ENCODE peak calls at places on chromosomes 13 and 19, in eight cellular contexts. J is cardiac fibroblast; U is posterior cingulate gyrus; M is iris pigment epithelial cell; O is GM19239; T is naive thymus-derived CD4-positive, alpha-beta T cell; V is HT1080; B is NCI-H1436. Z is an unnamed sample.

GRCh38 chr19:4329858-4330257 is 8.8 kb downstream of the STAP2 start:
- DNase-seq in V (no peak), U (no peak), M (no peak), O (no peak), B (no peak), J (no peak), T (no peak), Z (no peak)

GRCh38 chr13:111183959-111184684 is 69.0 kb downstream of the ARHGEF7 start:
- DNase-seq in V (no peak), B (no peak), J (no peak), T (no peak), M (peak; percentile 27), U (no peak), O (no peak), Z (no peak)

GRCh38 chr19:7862413-7862951 is 11.7 kb downstream of the PRR36 start:
- DNase-seq in V (no peak), M (peak; percentile 82), B (no peak), U (no peak), J (peak; percentile 75), O (peak; percentile 72), T (peak; percentile 49), Z (no peak)

GRCh38 chr19:57812201-57812600 is 2.5 kb downstream of the ZNF552 start:
- DNase-seq in O (no peak), T (no peak), U (no peak), V (no peak), J (no peak), M (peak; percentile 25), B (no peak), Z (no peak)

GRCh38 chr13:72346716-72347115 is 380.7 kb downstream of the MZT1 start:
- DNase-seq in T (no peak), J (no peak), V (no peak), M (no peak), O (no peak), U (no peak), B (no peak), Z (no peak)

GRCh38 chr19:31223805-31224534 is 125.3 kb downstream of the TSHZ3 start:
- DNase-seq in O (no peak), B (no peak), J (peak; percentile 83), T (no peak), U (no peak), V (peak; percentile 48), M (peak; percentile 93), Z (no peak)

GRCh38 chr19:29539131-29539530 is 13.3 kb downstream of the VSTM2B start:
- DNase-seq in V (no peak), J (no peak), B (no peak), U (no peak), T (no peak), M (no peak), O (no peak), Z (no peak)

GRCh38 chr19:17404621-17405249 is 695 bp downstream of the BST2 start:
- DNase-seq in U (no peak), J (no peak), T (no peak), M (no peak), O (no peak), V (no peak), B (no peak), Z (no peak)

GRCh38 chr19:10508707-10509106 is 5.6 kb upstream of the KEAP1 start:
- DNase-seq in B (no peak), U (no peak), J (no peak), M (no peak), V (peak; percentile 50), T (no peak), O (no peak), Z (peak; percentile 31)

GRCh38 chr13:27425918-27426630 is 1.7 kb downstream of the GTF3A start:
- DNase-seq in O (no peak), T (peak; percentile 70), J (peak; percentile 81), M (peak; percentile 87), U (peak; percentile 87), V (peak; percentile 93), B (peak; percentile 30), Z (peak; percentile 92)

GRCh38 chr13:79392882-79393563 is 13.0 kb downstream of the RBM26 start:
- DNase-seq in B (no peak), M (peak; percentile 67), O (no peak), U (no peak), V (peak; percentile 75), J (no peak), T (peak; percentile 44), Z (peak; percentile 24)

GRCh38 chr13:60583911-60584753 is 187.1 kb downstream of the TDRD3 start:
- DNase-seq in M (peak; percentile 88), T (no peak), B (no peak), J (peak; percentile 72), O (no peak), V (peak; percentile 79), U (no peak), Z (peak; percentile 86)

GRCh38 chr13:101751488-101751887 is 299.0 kb downstream of the ITGBL1 start:
- DNase-seq in M (peak; percentile 98), U (no peak), B (peak; percentile 79), V (peak; percentile 34), J (peak; percentile 82), T (no peak), O (no peak), Z (peak; percentile 93)

GRCh38 chr19:14400913-14401312 is 18.2 kb downstream of the DDX39A start:
- DNase-seq in M (peak; percentile 33), B (no peak), T (no peak), U (no peak), O (no peak), J (no peak), V (peak; percentile 71), Z (peak; percentile 76)

GRCh38 chr13:28022848-28023518 is 34.5 kb upstream of the URAD start:
- DNase-seq in O (no peak), M (peak; percentile 51), B (no peak), J (peak; percentile 27), T (no peak), U (no peak), V (no peak), Z (no peak)

GRCh38 chr13:91135949-91136348 is 211.5 kb upstream of the MIR17HG start:
- DNase-seq in M (no peak), V (no peak), T (no peak), U (no peak), O (no peak), J (no peak), B (no peak), Z (no peak)

GRCh38 chr13:111031531-111031961 is 83.6 kb upstream of the ARHGEF7 start:
- DNase-seq in J (peak; percentile 16), U (no peak), M (peak; percentile 85), O (no peak), V (peak; percentile 90), T (no peak), B (no peak), Z (peak; percentile 43)

GRCh38 chr13:83546476-83546875 is 335.8 kb downstream of the SLITRK1 start:
- DNase-seq in O (no peak), B (no peak), V (no peak), U (no peak), T (no peak), M (no peak), J (peak; percentile 9), Z (no peak)

GRCh38 chr19:35292421-35292820 is 460 bp downstream of the MAG start:
- DNase-seq in J (no peak), O (no peak), B (no peak), M (no peak), V (no peak), U (no peak), T (no peak), Z (no peak)

GRCh38 chr19:13843104-13843921 is 33.6 kb upstream of the NANOS3 start:
- DNase-seq in O (no peak), J (peak; percentile 79), M (no peak), V (peak; percentile 68), U (peak; percentile 81), T (no peak), B (no peak), Z (peak; percentile 97)

GRCh38 chr13:48235100-48235813 is 2.3 kb downstream of the ITM2B start:
- DNase-seq in U (peak; percentile 79), T (no peak), M (peak; percentile 57), V (peak; percentile 6), O (peak; percentile 10), B (no peak), J (no peak), Z (peak; percentile 64)

GRCh38 chr19:35555301-35556005 is 8.0 kb downstream of the ATP4A start:
- DNase-seq in T (no peak), M (peak; percentile 12), B (no peak), U (peak; percentile 62), O (no peak), J (peak; percentile 26), V (peak; percentile 66), Z (peak; percentile 41)

GRCh38 chr13:36130542-36131214 is 504 bp downstream of the DCLK1 start:
- DNase-seq in O (no peak), T (no peak), V (no peak), B (no peak), M (no peak), J (peak; percentile 15), U (peak; percentile 87), Z (peak; percentile 9)

GRCh38 chr13:43388282-43389034 is 365.1 kb downstream of the DNAJC15 start:
- DNase-seq in U (no peak), T (no peak), V (no peak), B (no peak), J (no peak), O (peak; percentile 15), M (no peak), Z (no peak)

GRCh38 chr19:48400018-48400742 is 6.7 kb downstream of the GRIN2D start:
- DNase-seq in O (no peak), U (no peak), J (peak; percentile 70), V (peak; percentile 85), T (no peak), B (peak; percentile 76), M (peak; percentile 89), Z (peak; percentile 67)

GRCh38 chr13:24802074-24802473 is 38.1 kb downstream of the RNF17 start:
- DNase-seq in J (no peak), B (no peak), O (no peak), V (peak; percentile 43), M (peak; percentile 10), U (peak; percentile 17), T (no peak), Z (peak; percentile 81)

GRCh38 chr19:2261438-2262172 is 5.4 kb upstream of the JSRP1 start:
- DNase-seq in M (no peak), B (no peak), U (no peak), V (no peak), T (no peak), J (peak; percentile 51), O (no peak), Z (no peak)

GRCh38 chr19:1433119-1434039 is 4.8 kb upstream of the RPS15 start:
- DNase-seq in V (no peak), T (no peak), J (no peak), O (no peak), U (no peak), M (no peak), B (no peak), Z (no peak)

GRCh38 chr13:102212729-102213128 is 189.1 kb downstream of the FGF14 start:
- DNase-seq in T (no peak), V (no peak), B (no peak), U (no peak), J (no peak), M (no peak), O (no peak), Z (no peak)

GRCh38 chr13:44549461-44549860 is 26.7 kb downstream of the TSC22D1 start:
- DNase-seq in O (no peak), M (no peak), U (no peak), T (no peak), B (no peak), V (no peak), J (no peak), Z (no peak)

GRCh38 chr19:737591-738093 is 13.3 kb upstream of the MISP start:
- DNase-seq in M (peak; percentile 12), T (peak; percentile 12), J (peak; percentile 63), O (peak; percentile 88), U (no peak), B (no peak), V (no peak), Z (peak; percentile 47)

GRCh38 chr13:24181991-24182702 is 21.6 kb downstream of the SPATA13 start:
- DNase-seq in V (no peak), B (no peak), M (no peak), U (no peak), J (no peak), O (no peak), T (no peak), Z (no peak)

GRCh38 chr13:37869756-37870488 is at the start of gene TRPC4:
- DNase-seq in M (peak; percentile 82), B (peak; percentile 38), U (peak; percentile 86), V (peak; percentile 62), T (no peak), J (peak; percentile 77), O (no peak), Z (peak; percentile 78)

GRCh38 chr19:54137913-54138776 is 583 bp downstream of the CNOT3 start:
- DNase-seq in B (no peak), J (no peak), O (no peak), M (peak; percentile 20), T (no peak), U (no peak), V (no peak), Z (no peak)

Z was measured in MCF 10A.